ENCODE peak calls at places on chromosomes 6 and 20, in four cellular contexts. One of them, this sample, is unnamed.

GRCh38 chr6:22596011-22596410 is 26.6 kb downstream of the HDGFL1 start:
- DNase-seq in GF-D8: no peak
- DNase-seq in activated CD4-positive, CD25-positive, alpha-beta regulatory T cell treated with anti-CD3 and anti-CD28 coated beads, Interleukin-2, amount 50 U/mL, for 72 hours: no peak
- DNase-seq in fibroblast of pulmonary artery: no peak
- DNase-seq in this sample: no peak

GRCh38 chr20:59434950-59435349 is 134.5 kb downstream of the EDN3 start:
- DNase-seq in fibroblast of pulmonary artery: no peak
- DNase-seq in activated CD4-positive, CD25-positive, alpha-beta regulatory T cell treated with anti-CD3 and anti-CD28 coated beads, Interleukin-2, amount 50 U/mL, for 72 hours: no peak
- DNase-seq in GF-D8: no peak
- DNase-seq in this sample: no peak

GRCh38 chr6:139473731-139474130 is 99.3 kb upstream of the CITED2 start:
- DNase-seq in GF-D8: no peak
- DNase-seq in fibroblast of pulmonary artery: no peak
- DNase-seq in activated CD4-positive, CD25-positive, alpha-beta regulatory T cell treated with anti-CD3 and anti-CD28 coated beads, Interleukin-2, amount 50 U/mL, for 72 hours: no peak
- DNase-seq in this sample: no peak

GRCh38 chr6:137823826-137824501 is 43.1 kb upstream of the TNFAIP3 start:
- DNase-seq in activated CD4-positive, CD25-positive, alpha-beta regulatory T cell treated with anti-CD3 and anti-CD28 coated beads, Interleukin-2, amount 50 U/mL, for 72 hours: peak
- DNase-seq in fibroblast of pulmonary artery: peak
- DNase-seq in GF-D8: peak
- DNase-seq in this sample: peak

GRCh38 chr20:30811896-30812671 is 445.4 kb upstream of the DEFB115 start:
- DNase-seq in fibroblast of pulmonary artery: peak
- DNase-seq in activated CD4-positive, CD25-positive, alpha-beta regulatory T cell treated with anti-CD3 and anti-CD28 coated beads, Interleukin-2, amount 50 U/mL, for 72 hours: no peak
- DNase-seq in GF-D8: no peak
- DNase-seq in this sample: peak

GRCh38 chr20:58549681-58550542 is 34.7 kb upstream of the APCDD1L start:
- DNase-seq in fibroblast of pulmonary artery: no peak
- DNase-seq in activated CD4-positive, CD25-positive, alpha-beta regulatory T cell treated with anti-CD3 and anti-CD28 coated beads, Interleukin-2, amount 50 U/mL, for 72 hours: no peak
- DNase-seq in GF-D8: no peak
- DNase-seq in this sample: no peak

GRCh38 chr6:145898376-145898775 is 65.8 kb downstream of the SHPRH start:
- DNase-seq in fibroblast of pulmonary artery: no peak
- DNase-seq in activated CD4-positive, CD25-positive, alpha-beta regulatory T cell treated with anti-CD3 and anti-CD28 coated beads, Interleukin-2, amount 50 U/mL, for 72 hours: no peak
- DNase-seq in GF-D8: no peak
- DNase-seq in this sample: no peak

GRCh38 chr6:147204843-147205311 is 660 bp downstream of the STXBP5 start:
- DNase-seq in GF-D8: no peak
- DNase-seq in fibroblast of pulmonary artery: no peak
- DNase-seq in activated CD4-positive, CD25-positive, alpha-beta regulatory T cell treated with anti-CD3 and anti-CD28 coated beads, Interleukin-2, amount 50 U/mL, for 72 hours: no peak
- DNase-seq in this sample: no peak

GRCh38 chr6:145836170-145836569 is 21.6 kb upstream of the FBXO30 start:
- DNase-seq in fibroblast of pulmonary artery: peak
- DNase-seq in GF-D8: no peak
- DNase-seq in activated CD4-positive, CD25-positive, alpha-beta regulatory T cell treated with anti-CD3 and anti-CD28 coated beads, Interleukin-2, amount 50 U/mL, for 72 hours: no peak
- DNase-seq in this sample: no peak

GRCh38 chr20:17023036-17023435 is 203.8 kb upstream of the PCSK2 start:
- DNase-seq in GF-D8: no peak
- DNase-seq in fibroblast of pulmonary artery: no peak
- DNase-seq in activated CD4-positive, CD25-positive, alpha-beta regulatory T cell treated with anti-CD3 and anti-CD28 coated beads, Interleukin-2, amount 50 U/mL, for 72 hours: no peak
- DNase-seq in this sample: no peak

GRCh38 chr6:27474172-27474465 is 1.2 kb upstream of the ZNF184 start:
- DNase-seq in activated CD4-positive, CD25-positive, alpha-beta regulatory T cell treated with anti-CD3 and anti-CD28 coated beads, Interleukin-2, amount 50 U/mL, for 72 hours: no peak
- DNase-seq in fibroblast of pulmonary artery: no peak
- DNase-seq in GF-D8: no peak
- DNase-seq in this sample: no peak